ENCODE peak calls at places on chromosomes 13 and 19, in four cellular contexts. L, Q, J and H are unnamed samples.

GRCh38 chr19:14433454-14434156 is 499 bp downstream of the PKN1 start:
- DNase-seq in Q (no peak), L (peak; percentile 59), J (no peak), H (peak; percentile 35)

GRCh38 chr13:84910423-84910822 is 888.8 kb downstream of the SLITRK6 start:
- DNase-seq in Q (no peak), J (no peak), L (no peak), H (no peak)

GRCh38 chr13:113211774-113212173 is 2.4 kb downstream of the CUL4A start:
- DNase-seq in Q (no peak), L (no peak), J (no peak), H (peak; percentile 56)

GRCh38 chr19:48330012-48330681 is 4.8 kb downstream of the EMP3 start:
- DNase-seq in Q (no peak), J (peak; percentile 65), L (peak; percentile 91), H (peak; percentile 91)

GRCh38 chr13:80516818-80517348 is 176.0 kb upstream of the SPRY2 start:
- DNase-seq in L (no peak), J (no peak), Q (no peak), H (no peak)

GRCh38 chr13:71879129-71879535 is 12.1 kb upstream of the DACH1 start:
- DNase-seq in L (peak; percentile 33), J (no peak), Q (no peak), H (no peak)

GRCh38 chr13:76538004-76538403 is 348.2 kb downstream of the KCTD12 start:
- DNase-seq in J (no peak), L (no peak), Q (no peak), H (no peak)

GRCh38 chr13:20997301-20998061 is 63.9 kb downstream of the LATS2 start:
- DNase-seq in Q (no peak), J (no peak), L (no peak), H (no peak)

GRCh38 chr19:9827325-9828238 is at the start of gene UBL5:
- DNase-seq in Q (peak; percentile 85), L (peak; percentile 95), J (peak; percentile 72), H (peak; percentile 90)

GRCh38 chr19:6551607-6552450 is 21.0 kb downstream of the TNFSF9 start:
- DNase-seq in Q (peak; percentile 86), J (no peak), L (peak; percentile 70), H (peak; percentile 82)

GRCh38 chr13:37656247-37656940 is 57.8 kb upstream of the POSTN start:
- DNase-seq in Q (no peak), J (no peak), L (no peak), H (no peak)

GRCh38 chr13:83312194-83312593 is 570.1 kb downstream of the SLITRK1 start:
- DNase-seq in L (no peak), Q (no peak), J (no peak), H (no peak)

GRCh38 chr19:15449620-15450527 is at the start of gene WIZ:
- DNase-seq in Q (peak; percentile 92), J (no peak), L (peak; percentile 97), H (peak; percentile 80)

GRCh38 chr13:44575035-44575434 is 1.1 kb downstream of the TSC22D1 start:
- DNase-seq in J (no peak), L (no peak), Q (no peak), H (no peak)

GRCh38 chr19:7211191-7211988 is 82.8 kb downstream of the INSR start:
- DNase-seq in Q (no peak), J (no peak), L (no peak), H (no peak)

GRCh38 chr13:47726394-47726793 is 274.7 kb downstream of the SUCLA2 start:
- DNase-seq in L (no peak), J (no peak), Q (no peak), H (no peak)

GRCh38 chr13:27130223-27131015 is 41.2 kb downstream of the USP12 start:
- DNase-seq in Q (no peak), J (no peak), L (no peak), H (no peak)

GRCh38 chr13:47949799-47950198 is 51.3 kb downstream of the SUCLA2 start:
- DNase-seq in L (no peak), J (no peak), Q (no peak), H (no peak)

GRCh38 chr19:46841458-46842083 is 9.1 kb downstream of the AP2S1 start:
- DNase-seq in Q (peak; percentile 14), L (no peak), J (no peak), H (no peak)

GRCh38 chr19:39588066-39588465 is 14.3 kb upstream of the LGALS13 start:
- DNase-seq in L (no peak), J (no peak), Q (no peak), H (no peak)

GRCh38 chr13:111202149-111202548 is 87.0 kb downstream of the ARHGEF7 start:
- DNase-seq in Q (no peak), J (no peak), L (no peak), H (no peak)

GRCh38 chr13:111203742-111204386 is 88.8 kb downstream of the ARHGEF7 start:
- DNase-seq in L (no peak), J (no peak), Q (no peak), H (no peak)

GRCh38 chr13:111201304-111201940 is 86.3 kb downstream of the ARHGEF7 start:
- DNase-seq in L (no peak), J (no peak), Q (no peak), H (no peak)

GRCh38 chr13:111204438-111205177 is 89.5 kb downstream of the ARHGEF7 start:
- DNase-seq in J (no peak), Q (no peak), L (peak; percentile 57), H (peak; percentile 56)

GRCh38 chr13:111202745-111203144 is 87.6 kb downstream of the ARHGEF7 start:
- DNase-seq in L (peak; percentile 69), J (no peak), Q (peak; percentile 41), H (no peak)
- TF ChIP-seq USF1 in L (no peak), J (no peak), Q (no peak), H (no peak)

DNA sequence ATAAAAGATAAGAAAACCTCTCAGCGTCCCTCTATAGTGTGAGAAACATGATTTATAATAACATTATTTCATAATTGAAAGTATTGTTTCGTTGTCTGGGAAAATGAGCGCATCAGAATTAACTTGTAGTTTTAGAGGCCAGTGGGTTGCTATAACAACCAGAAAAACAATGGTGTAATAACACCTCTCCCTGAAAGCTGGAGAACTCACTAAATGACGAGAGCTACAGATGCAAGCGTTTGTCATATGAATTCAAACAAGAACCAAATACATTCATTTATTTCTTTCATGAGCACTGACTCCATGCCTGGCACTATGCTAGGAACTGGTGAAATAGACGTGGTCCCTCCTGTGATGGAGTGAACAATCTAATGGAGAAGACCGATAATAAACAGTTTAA is 16.3 kb downstream of the KBTBD7 start:
- DNase-seq in Q (no peak), J (no peak), L (no peak), H (no peak)
- TF ChIP-seq USF1 in Q (no peak), J (no peak), L (no peak), H (no peak)

GRCh38 chr19:17309198-17309961 is at the start of gene DDA1:
- DNase-seq in Q (peak; percentile 92), L (peak; percentile 97), J (peak; percentile 100), H (peak; percentile 100)
- TF ChIP-seq USF1 in Q (peak; percentile 5), L (no peak), J (no peak), H (no peak)

DNA sequence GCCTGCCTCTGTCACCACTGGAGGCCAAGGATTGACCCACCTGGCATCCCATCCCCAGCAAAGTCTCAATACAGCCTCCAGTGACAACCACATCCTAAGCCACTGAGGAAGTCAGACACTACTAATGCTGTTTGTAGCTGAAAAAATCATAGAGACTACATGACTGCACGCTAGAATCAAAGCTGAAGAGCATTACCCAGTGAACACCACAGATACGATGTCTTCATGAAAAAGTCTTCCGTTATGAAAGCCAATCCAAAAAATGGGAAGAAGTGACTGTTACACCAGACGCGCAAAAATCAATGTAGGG is 11.1 kb upstream of the NUP62 start:
- DNase-seq in Q (no peak), L (no peak), J (no peak), H (no peak)
- TF ChIP-seq USF1 in Q (no peak), L (no peak), J (no peak), H (no peak)

GRCh38 chr13:69287050-69287698 is 820.5 kb upstream of the ATXN8OS start:
- DNase-seq in L (no peak), J (no peak), Q (no peak), H (no peak)

GRCh38 chr13:69296130-69296529 is 811.5 kb upstream of the ATXN8OS start:
- DNase-seq in Q (no peak), L (no peak), J (no peak), H (no peak)

GRCh38 chr13:69292789-69293425 is 814.7 kb upstream of the ATXN8OS start:
- DNase-seq in Q (no peak), L (no peak), J (no peak), H (no peak)

DNA sequence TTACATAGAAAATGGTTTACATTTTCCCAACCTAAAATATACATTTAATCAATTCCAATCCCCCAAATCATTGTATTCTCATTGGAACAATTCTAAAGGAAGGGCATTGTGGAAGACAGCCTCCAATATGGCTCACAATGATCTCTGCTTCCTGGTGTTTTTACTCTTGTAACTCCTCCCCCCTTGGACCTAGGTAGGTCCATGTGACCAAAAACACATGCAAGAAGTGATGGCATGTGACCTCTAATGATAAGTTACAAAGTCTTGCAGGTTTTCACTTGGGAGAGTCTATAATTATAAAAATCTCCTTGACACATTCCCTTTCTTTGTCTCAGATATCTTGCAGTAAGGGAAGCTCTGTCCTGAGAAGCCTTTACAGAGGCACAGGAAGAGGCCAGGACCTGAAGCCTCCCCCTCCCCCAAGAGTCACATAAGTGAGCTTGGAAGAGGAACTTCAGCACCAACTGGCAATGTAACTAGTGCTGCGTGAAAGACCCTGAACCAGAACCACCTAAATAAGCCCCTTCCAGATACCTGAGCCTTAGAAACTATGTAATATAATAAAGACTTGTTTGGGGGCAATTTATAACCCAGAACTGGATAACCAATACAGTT is 816.2 kb upstream of the ATXN8OS start:
- DNase-seq in L (no peak), Q (no peak), J (no peak), H (no peak)
- TF ChIP-seq USF1 in L (no peak), Q (no peak), J (no peak), H (no peak)

GRCh38 chr13:32530841-32531253 is 7.7 kb downstream of the N4BP2L2 start:
- DNase-seq in Q (no peak), L (no peak), J (peak; percentile 23), H (no peak)
- TF ChIP-seq USF1 in Q (no peak), L (no peak), J (no peak), H (no peak)